ENCODE peak calls at places on chromosome 6, in four cellular contexts. D is GM13976, H is astrocyte of the spinal cord, Q is type B pancreatic cell. K is an unnamed sample.

GRCh38 chr6:142537612-142538478 is 236.0 kb downstream of the ADGRG6 start:
- DNase-seq in D (no peak), H (no peak), Q (no peak), K (no peak)

GRCh38 chr6:5718231-5718947 is 288.3 kb downstream of the NRN1 start:
- DNase-seq in D (no peak), H (no peak), Q (peak), K (no peak)

GRCh38 chr6:118659513-118660217 is 8.3 kb upstream of the CEP85L start:
- DNase-seq in D (no peak), H (no peak), Q (no peak), K (no peak)

GRCh38 chr6:35343092-35343834 is 905 bp downstream of the PPARD start:
- DNase-seq in D (no peak), H (peak), Q (no peak), K (no peak)

GRCh38 chr6:4210619-4211419 is 75.4 kb upstream of the ECI2 start:
- DNase-seq in D (peak), H (peak), Q (no peak), K (peak)

GRCh38 chr6:25056130-25056529 is 120.4 kb upstream of the RIPOR2 start:
- DNase-seq in D (peak), H (no peak), Q (no peak), K (no peak)

GRCh38 chr6:50270427-50270826 is 220.7 kb upstream of the DEFB112 start:
- DNase-seq in D (no peak), H (no peak), Q (no peak), K (no peak)

GRCh38 chr6:90463359-90463758 is 123.5 kb downstream of the MAP3K7 start:
- DNase-seq in D (no peak), H (no peak), Q (no peak), K (no peak)

GRCh38 chr6:116210750-116211425 is 43.0 kb downstream of the TSPYL4 start:
- DNase-seq in D (no peak), H (peak), Q (no peak), K (no peak)

GRCh38 chr6:41428995-41429417 is 93.6 kb downstream of the NCR2 start:
- DNase-seq in D (no peak), H (peak), Q (no peak), K (no peak)

GRCh38 chr6:23775127-23775526 is 350.9 kb upstream of the NRSN1 start:
- DNase-seq in D (no peak), H (peak), Q (no peak), K (no peak)

GRCh38 chr6:116945809-116946208 is 68.8 kb downstream of the RFX6 start:
- DNase-seq in D (no peak), H (peak), Q (no peak), K (no peak)

GRCh38 chr6:69917834-69918233 is 51.5 kb downstream of the COL19A1 start:
- DNase-seq in D (no peak), H (peak), Q (no peak), K (no peak)

GRCh38 chr6:139164001-139164400 is 29.1 kb downstream of the HECA start:
- DNase-seq in D (no peak), H (no peak), Q (no peak), K (no peak)

GRCh38 chr6:160420253-160420968 is 72.2 kb downstream of the SLC22A3 start:
- DNase-seq in D (no peak), H (no peak), Q (no peak), K (no peak)

GRCh38 chr6:117309613-117310012 is 44.3 kb downstream of the VGLL2 start:
- DNase-seq in D (no peak), H (no peak), Q (no peak), K (no peak)

GRCh38 chr6:47680056-47680455 is 18.3 kb upstream of the ADGRF4 start:
- DNase-seq in D (no peak), H (no peak), Q (no peak), K (no peak)

GRCh38 chr6:27133281-27134227 is 113.9 kb upstream of the PRSS16 start:
- DNase-seq in D (peak), H (peak), Q (peak), K (peak)

GRCh38 chr6:37779111-37779800 is 40.3 kb upstream of the ZFAND3 start:
- DNase-seq in D (no peak), H (no peak), Q (no peak), K (peak)

GRCh38 chr6:90126178-90126577 is 170.5 kb downstream of the BACH2 start:
- DNase-seq in D (no peak), H (no peak), Q (no peak), K (no peak)

GRCh38 chr6:104325341-104326172 is 534.2 kb downstream of the HACE1 start:
- DNase-seq in D (peak), H (peak), Q (no peak), K (no peak)
- TF ChIP-seq CTCF in D (peak), H (peak), Q (peak), K (peak)

GRCh38 chr6:129774697-129775447 is 64.9 kb upstream of the ARHGAP18 start:
- DNase-seq in D (peak), H (peak), Q (peak), K (peak)
- TF ChIP-seq CTCF in D (peak), H (peak), Q (peak), K (peak)

DNA sequence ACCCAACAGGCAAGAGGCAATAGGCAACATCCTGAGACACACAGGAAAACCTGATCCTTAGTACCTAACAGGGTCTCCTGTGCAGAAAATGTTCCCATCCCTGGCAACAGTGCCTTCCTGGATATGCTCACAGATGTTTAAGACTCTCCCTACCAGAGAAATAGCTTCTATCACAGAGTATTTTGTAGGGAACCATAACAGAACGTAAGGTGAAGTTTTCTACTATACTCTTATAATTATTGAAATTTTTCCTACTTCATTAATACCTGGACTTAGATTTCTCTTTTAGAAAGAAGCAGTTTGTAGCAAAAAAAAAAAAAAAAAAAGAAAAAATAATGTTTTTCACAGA is 33.5 kb upstream of the LGSN start:
- DNase-seq in D (no peak), H (no peak), Q (no peak), K (no peak)
- TF ChIP-seq CTCF in D (no peak), H (no peak), Q (no peak), K (no peak)

GRCh38 chr6:1016329-1017302 is 295.3 kb upstream of the FOXQ1 start:
- DNase-seq in D (no peak), H (no peak), Q (no peak), K (no peak)
- TF ChIP-seq CTCF in D (no peak), H (no peak), Q (no peak), K (no peak)

DNA sequence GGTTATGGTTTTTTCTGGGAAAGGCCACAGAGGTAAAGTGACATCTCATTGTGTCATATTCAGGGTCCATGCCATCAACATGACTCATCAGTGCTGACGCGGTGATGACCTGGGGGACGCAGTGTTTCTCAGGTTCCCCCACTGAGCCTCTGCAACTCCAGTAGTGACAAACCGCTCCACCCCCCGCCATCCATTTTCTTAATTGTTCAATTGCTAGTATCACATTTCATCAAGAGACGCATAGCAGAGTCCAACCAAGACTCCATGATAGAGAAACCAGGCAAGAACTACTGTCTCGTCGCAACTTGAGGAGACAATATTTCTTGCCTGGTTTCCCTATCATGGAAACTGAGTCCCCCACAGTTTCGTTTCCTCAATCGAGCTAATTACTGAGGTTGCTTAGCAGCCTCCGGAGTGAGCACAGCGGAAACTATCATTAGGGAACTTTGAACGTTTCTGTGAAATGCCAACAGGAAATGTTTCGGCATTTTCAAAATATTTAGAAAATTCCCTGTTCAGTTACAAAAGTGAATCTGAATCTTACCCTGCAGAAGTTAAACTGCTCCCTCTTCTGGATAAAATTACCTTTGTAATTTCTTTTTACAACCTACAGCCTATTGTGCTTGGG is 12.2 kb upstream of the SERPINB1 start:
- DNase-seq in D (peak), H (peak), Q (no peak), K (no peak)
- TF ChIP-seq CTCF in D (peak), H (peak), Q (peak), K (no peak)